ENCODE peak calls at places on chromosomes 11 and 22, in eight cellular contexts. One of them, this sample, is unnamed.

GRCh38 chr22:29658171-29658570 is 54.7 kb downstream of the NF2 start:
- DNase-seq in endothelial cell: no peak
- DNase-seq in kidney tubule cell: no peak
- DNase-seq in EL: no peak
- DNase-seq in left colon: no peak
- DNase-seq in thoracic aorta: no peak
- DNase-seq in nephron progenitor cell: no peak
- DNase-seq in left ventricle myocardium inferior: no peak
- DNase-seq in this sample: no peak

GRCh38 chr22:22897036-22897435 is 9.4 kb downstream of the IGLL5 start:
- DNase-seq in endothelial cell: no peak
- DNase-seq in kidney tubule cell: no peak
- DNase-seq in EL: no peak
- DNase-seq in left colon: peak; percentile 21
- DNase-seq in thoracic aorta: no peak
- DNase-seq in nephron progenitor cell: no peak
- DNase-seq in left ventricle myocardium inferior: no peak
- DNase-seq in this sample: no peak

GRCh38 chr11:60345489-60345888 is 18.4 kb downstream of the MS4A6E start:
- DNase-seq in endothelial cell: peak; percentile 34
- DNase-seq in kidney tubule cell: peak; percentile 25
- DNase-seq in EL: peak; percentile 14
- DNase-seq in left colon: no peak
- DNase-seq in thoracic aorta: no peak
- DNase-seq in nephron progenitor cell: peak; percentile 12
- DNase-seq in left ventricle myocardium inferior: no peak
- DNase-seq in this sample: no peak

GRCh38 chr11:102456381-102456780 is 3.8 kb upstream of the TMEM123 start:
- DNase-seq in endothelial cell: no peak
- DNase-seq in kidney tubule cell: no peak
- DNase-seq in EL: no peak
- DNase-seq in left colon: no peak
- DNase-seq in thoracic aorta: no peak
- DNase-seq in nephron progenitor cell: no peak
- DNase-seq in left ventricle myocardium inferior: no peak
- DNase-seq in this sample: no peak

GRCh38 chr11:128734439-128735224 is 40.8 kb downstream of the FLI1 start:
- DNase-seq in endothelial cell: no peak
- DNase-seq in kidney tubule cell: no peak
- DNase-seq in EL: no peak
- DNase-seq in left colon: peak; percentile 61
- DNase-seq in thoracic aorta: no peak
- DNase-seq in nephron progenitor cell: no peak
- DNase-seq in left ventricle myocardium inferior: peak; percentile 36
- DNase-seq in this sample: no peak

GRCh38 chr11:2320591-2321310 is 18.9 kb downstream of the TSPAN32 start:
- DNase-seq in endothelial cell: no peak
- DNase-seq in kidney tubule cell: no peak
- DNase-seq in EL: no peak
- DNase-seq in left colon: no peak
- DNase-seq in thoracic aorta: no peak
- DNase-seq in nephron progenitor cell: no peak
- DNase-seq in left ventricle myocardium inferior: no peak
- DNase-seq in this sample: no peak

GRCh38 chr22:47918276-47918928 is 1156.0 kb downstream of the TBC1D22A start:
- DNase-seq in endothelial cell: no peak
- DNase-seq in kidney tubule cell: no peak
- DNase-seq in EL: no peak
- DNase-seq in left colon: no peak
- DNase-seq in thoracic aorta: no peak
- DNase-seq in nephron progenitor cell: no peak
- DNase-seq in left ventricle myocardium inferior: no peak
- DNase-seq in this sample: no peak

GRCh38 chr11:126337121-126337471 is 18.4 kb upstream of the ST3GAL4 start:
- DNase-seq in endothelial cell: no peak
- DNase-seq in kidney tubule cell: no peak
- DNase-seq in EL: no peak
- DNase-seq in left colon: no peak
- DNase-seq in thoracic aorta: no peak
- DNase-seq in nephron progenitor cell: no peak
- DNase-seq in left ventricle myocardium inferior: no peak
- DNase-seq in this sample: no peak

GRCh38 chr11:27040302-27041115 is at the start of gene BBOX1:
- DNase-seq in endothelial cell: no peak
- DNase-seq in kidney tubule cell: peak; percentile 44
- DNase-seq in EL: peak; percentile 17
- DNase-seq in left colon: no peak
- DNase-seq in thoracic aorta: no peak
- DNase-seq in nephron progenitor cell: no peak
- DNase-seq in left ventricle myocardium inferior: no peak
- DNase-seq in this sample: no peak

GRCh38 chr22:36467042-36467810 is 14.2 kb downstream of the TXN2 start:
- DNase-seq in endothelial cell: no peak
- DNase-seq in kidney tubule cell: peak; percentile 83
- DNase-seq in EL: peak; percentile 94
- DNase-seq in left colon: peak; percentile 67
- DNase-seq in thoracic aorta: no peak
- DNase-seq in nephron progenitor cell: no peak
- DNase-seq in left ventricle myocardium inferior: peak; percentile 77
- DNase-seq in this sample: no peak

This sample was measured in uterus.